ENCODE peak calls at places on chromosome 10, in eight cellular contexts. One of them, this sample, is unnamed.
A peak's percentile ranks its signal among the peaks of the same experiment; 100 is the strongest.

GRCh38 chr10:132422169-132422691 is 25.2 kb downstream of the PWWP2B start:
- DNase-seq in stimulated activated CD4-positive, alpha-beta T cell treated with anti-CD3 and anti-CD28 coated beads, TNF-alpha, amount 100 ng/mL, for 48 hours: no peak
- DNase-seq in HFF-Myc: no peak
- DNase-seq in heart right ventricle: peak; percentile 32
- DNase-seq in activated CD4-positive, CD25-positive, alpha-beta regulatory T cell treated with anti-CD3 and anti-CD28 coated beads, Interleukin-2, amount 50 U/mL, for 16 hours: no peak
- DNase-seq in HTR-8/SVneo: no peak
- DNase-seq in erythroblast: no peak
- DNase-seq in AML-193: no peak
- DNase-seq in this sample: no peak

GRCh38 chr10:51786016-51786683 is 86.8 kb upstream of the CSTF2T start:
- DNase-seq in stimulated activated CD4-positive, alpha-beta T cell treated with anti-CD3 and anti-CD28 coated beads, TNF-alpha, amount 100 ng/mL, for 48 hours: no peak
- DNase-seq in HFF-Myc: no peak
- DNase-seq in heart right ventricle: no peak
- DNase-seq in activated CD4-positive, CD25-positive, alpha-beta regulatory T cell treated with anti-CD3 and anti-CD28 coated beads, Interleukin-2, amount 50 U/mL, for 16 hours: no peak
- DNase-seq in HTR-8/SVneo: no peak
- DNase-seq in erythroblast: no peak
- DNase-seq in AML-193: no peak
- DNase-seq in this sample: no peak

GRCh38 chr10:132658546-132659205 is 121.1 kb downstream of the INPP5A start:
- DNase-seq in stimulated activated CD4-positive, alpha-beta T cell treated with anti-CD3 and anti-CD28 coated beads, TNF-alpha, amount 100 ng/mL, for 48 hours: no peak
- DNase-seq in HFF-Myc: no peak
- DNase-seq in heart right ventricle: no peak
- DNase-seq in activated CD4-positive, CD25-positive, alpha-beta regulatory T cell treated with anti-CD3 and anti-CD28 coated beads, Interleukin-2, amount 50 U/mL, for 16 hours: no peak
- DNase-seq in HTR-8/SVneo: no peak
- DNase-seq in erythroblast: no peak
- DNase-seq in AML-193: no peak
- DNase-seq in this sample: no peak

GRCh38 chr10:131022981-131023380 is 288.5 kb downstream of the TCERG1L start:
- DNase-seq in stimulated activated CD4-positive, alpha-beta T cell treated with anti-CD3 and anti-CD28 coated beads, TNF-alpha, amount 100 ng/mL, for 48 hours: no peak
- DNase-seq in HFF-Myc: no peak
- DNase-seq in heart right ventricle: no peak
- DNase-seq in activated CD4-positive, CD25-positive, alpha-beta regulatory T cell treated with anti-CD3 and anti-CD28 coated beads, Interleukin-2, amount 50 U/mL, for 16 hours: no peak
- DNase-seq in HTR-8/SVneo: no peak
- DNase-seq in erythroblast: no peak
- DNase-seq in AML-193: no peak
- DNase-seq in this sample: no peak

GRCh38 chr10:30827531-30828120 is 198.1 kb upstream of the LYZL2 start:
- DNase-seq in stimulated activated CD4-positive, alpha-beta T cell treated with anti-CD3 and anti-CD28 coated beads, TNF-alpha, amount 100 ng/mL, for 48 hours: no peak
- DNase-seq in HFF-Myc: peak; percentile 90
- DNase-seq in heart right ventricle: no peak
- DNase-seq in activated CD4-positive, CD25-positive, alpha-beta regulatory T cell treated with anti-CD3 and anti-CD28 coated beads, Interleukin-2, amount 50 U/mL, for 16 hours: no peak
- DNase-seq in HTR-8/SVneo: no peak
- DNase-seq in erythroblast: no peak
- DNase-seq in AML-193: no peak
- DNase-seq in this sample: no peak

GRCh38 chr10:103901299-103901698 is 16.7 kb downstream of the STN1 start:
- DNase-seq in stimulated activated CD4-positive, alpha-beta T cell treated with anti-CD3 and anti-CD28 coated beads, TNF-alpha, amount 100 ng/mL, for 48 hours: no peak
- DNase-seq in HFF-Myc: no peak
- DNase-seq in heart right ventricle: no peak
- DNase-seq in activated CD4-positive, CD25-positive, alpha-beta regulatory T cell treated with anti-CD3 and anti-CD28 coated beads, Interleukin-2, amount 50 U/mL, for 16 hours: no peak
- DNase-seq in HTR-8/SVneo: no peak
- DNase-seq in erythroblast: no peak
- DNase-seq in AML-193: no peak
- DNase-seq in this sample: no peak

GRCh38 chr10:123266981-123267380 is 112.8 kb downstream of the BUB3 start:
- DNase-seq in stimulated activated CD4-positive, alpha-beta T cell treated with anti-CD3 and anti-CD28 coated beads, TNF-alpha, amount 100 ng/mL, for 48 hours: no peak
- DNase-seq in HFF-Myc: no peak
- DNase-seq in heart right ventricle: no peak
- DNase-seq in activated CD4-positive, CD25-positive, alpha-beta regulatory T cell treated with anti-CD3 and anti-CD28 coated beads, Interleukin-2, amount 50 U/mL, for 16 hours: no peak
- DNase-seq in HTR-8/SVneo: no peak
- DNase-seq in erythroblast: no peak
- DNase-seq in AML-193: no peak
- DNase-seq in this sample: no peak

GRCh38 chr10:126115861-126116260 is 219.5 kb downstream of the FANK1 start:
- DNase-seq in stimulated activated CD4-positive, alpha-beta T cell treated with anti-CD3 and anti-CD28 coated beads, TNF-alpha, amount 100 ng/mL, for 48 hours: no peak
- DNase-seq in HFF-Myc: no peak
- DNase-seq in heart right ventricle: no peak
- DNase-seq in activated CD4-positive, CD25-positive, alpha-beta regulatory T cell treated with anti-CD3 and anti-CD28 coated beads, Interleukin-2, amount 50 U/mL, for 16 hours: no peak
- DNase-seq in HTR-8/SVneo: no peak
- DNase-seq in erythroblast: no peak
- DNase-seq in AML-193: no peak
- DNase-seq in this sample: no peak

GRCh38 chr10:70849582-70850016 is 33.9 kb downstream of the SGPL1 start:
- DNase-seq in stimulated activated CD4-positive, alpha-beta T cell treated with anti-CD3 and anti-CD28 coated beads, TNF-alpha, amount 100 ng/mL, for 48 hours: no peak
- DNase-seq in HFF-Myc: peak; percentile 56
- DNase-seq in heart right ventricle: no peak
- DNase-seq in activated CD4-positive, CD25-positive, alpha-beta regulatory T cell treated with anti-CD3 and anti-CD28 coated beads, Interleukin-2, amount 50 U/mL, for 16 hours: no peak
- DNase-seq in HTR-8/SVneo: peak; percentile 46
- DNase-seq in erythroblast: no peak
- DNase-seq in AML-193: no peak
- DNase-seq in this sample: no peak

GRCh38 chr10:61974611-61975010 is 73.1 kb downstream of the ARID5B start:
- DNase-seq in stimulated activated CD4-positive, alpha-beta T cell treated with anti-CD3 and anti-CD28 coated beads, TNF-alpha, amount 100 ng/mL, for 48 hours: no peak
- DNase-seq in HFF-Myc: peak; percentile 63
- DNase-seq in heart right ventricle: peak; percentile 33
- DNase-seq in activated CD4-positive, CD25-positive, alpha-beta regulatory T cell treated with anti-CD3 and anti-CD28 coated beads, Interleukin-2, amount 50 U/mL, for 16 hours: no peak
- DNase-seq in HTR-8/SVneo: no peak
- DNase-seq in erythroblast: peak; percentile 20
- DNase-seq in AML-193: no peak
- DNase-seq in this sample: no peak

GRCh38 chr10:14184841-14185500 is 145.8 kb downstream of the FRMD4A start:
- DNase-seq in stimulated activated CD4-positive, alpha-beta T cell treated with anti-CD3 and anti-CD28 coated beads, TNF-alpha, amount 100 ng/mL, for 48 hours: no peak
- DNase-seq in HFF-Myc: no peak
- DNase-seq in heart right ventricle: no peak
- DNase-seq in activated CD4-positive, CD25-positive, alpha-beta regulatory T cell treated with anti-CD3 and anti-CD28 coated beads, Interleukin-2, amount 50 U/mL, for 16 hours: no peak
- DNase-seq in HTR-8/SVneo: no peak
- DNase-seq in erythroblast: peak; percentile 35
- DNase-seq in AML-193: peak; percentile 38
- DNase-seq in this sample: no peak

GRCh38 chr10:132538031-132538789 is 623 bp downstream of the INPP5A start:
- DNase-seq in stimulated activated CD4-positive, alpha-beta T cell treated with anti-CD3 and anti-CD28 coated beads, TNF-alpha, amount 100 ng/mL, for 48 hours: no peak
- DNase-seq in HFF-Myc: no peak
- DNase-seq in heart right ventricle: no peak
- DNase-seq in activated CD4-positive, CD25-positive, alpha-beta regulatory T cell treated with anti-CD3 and anti-CD28 coated beads, Interleukin-2, amount 50 U/mL, for 16 hours: no peak
- DNase-seq in HTR-8/SVneo: no peak
- DNase-seq in erythroblast: peak; percentile 62
- DNase-seq in AML-193: no peak
- DNase-seq in this sample: no peak

GRCh38 chr10:78664929-78665525 is 403.7 kb upstream of the ZMIZ1 start:
- DNase-seq in stimulated activated CD4-positive, alpha-beta T cell treated with anti-CD3 and anti-CD28 coated beads, TNF-alpha, amount 100 ng/mL, for 48 hours: no peak
- DNase-seq in HFF-Myc: no peak
- DNase-seq in heart right ventricle: no peak
- DNase-seq in activated CD4-positive, CD25-positive, alpha-beta regulatory T cell treated with anti-CD3 and anti-CD28 coated beads, Interleukin-2, amount 50 U/mL, for 16 hours: no peak
- DNase-seq in HTR-8/SVneo: no peak
- DNase-seq in erythroblast: peak; percentile 46
- DNase-seq in AML-193: no peak
- DNase-seq in this sample: peak; percentile 48

This sample was measured in HCT116.